ENCODE peak calls at places on chromosomes 1 and 21, in four cellular contexts. One of them, this sample, is unnamed.

GRCh38 chr21:34843562-34843961 is 174.8 kb downstream of the CLIC6 start:
- DNase-seq in left ventricle myocardium inferior: no peak
- DNase-seq in ovary: no peak
- DNase-seq in LoVo: no peak
- DNase-seq in this sample: no peak

GRCh38 chr1:201633297-201633696 is 94.4 kb downstream of the NAV1 start:
- DNase-seq in LoVo: no peak
- DNase-seq in left ventricle myocardium inferior: peak
- DNase-seq in ovary: no peak
- DNase-seq in this sample: no peak

GRCh38 chr1:58353168-58353567 is 193.4 kb downstream of the OMA1 start:
- DNase-seq in ovary: no peak
- DNase-seq in LoVo: no peak
- DNase-seq in left ventricle myocardium inferior: no peak
- DNase-seq in this sample: no peak

GRCh38 chr21:45468051-45468970 is 63.3 kb downstream of the COL18A1 start:
- DNase-seq in ovary: peak
- DNase-seq in LoVo: no peak
- DNase-seq in left ventricle myocardium inferior: peak
- DNase-seq in this sample: no peak

GRCh38 chr1:204591473-204592090 is 75.4 kb downstream of the MDM4 start:
- DNase-seq in ovary: no peak
- DNase-seq in LoVo: no peak
- DNase-seq in left ventricle myocardium inferior: no peak
- DNase-seq in this sample: no peak

GRCh38 chr1:81954388-81955023 is 153.8 kb downstream of the ADGRL2 start:
- DNase-seq in ovary: no peak
- DNase-seq in left ventricle myocardium inferior: no peak
- DNase-seq in LoVo: no peak
- DNase-seq in this sample: no peak

GRCh38 chr1:209733409-209734192 is 22.3 kb upstream of the TRAF3IP3 start:
- DNase-seq in ovary: no peak
- DNase-seq in left ventricle myocardium inferior: no peak
- DNase-seq in LoVo: no peak
- DNase-seq in this sample: no peak

GRCh38 chr1:44798481-44799365 is 1.5 kb upstream of the PLK3 start:
- DNase-seq in ovary: peak
- DNase-seq in left ventricle myocardium inferior: peak
- DNase-seq in LoVo: no peak
- DNase-seq in this sample: no peak

GRCh38 chr1:89928506-89928905 is 66.4 kb upstream of the ZNF326 start:
- DNase-seq in left ventricle myocardium inferior: no peak
- DNase-seq in ovary: no peak
- DNase-seq in LoVo: no peak
- DNase-seq in this sample: no peak

GRCh38 chr1:212062832-212063438 is 27.4 kb downstream of the DTL start:
- DNase-seq in ovary: no peak
- DNase-seq in left ventricle myocardium inferior: no peak
- DNase-seq in LoVo: peak
- DNase-seq in this sample: peak

GRCh38 chr1:10324627-10325026 is 74.2 kb upstream of the PGD start:
- DNase-seq in left ventricle myocardium inferior: no peak
- DNase-seq in LoVo: no peak
- DNase-seq in ovary: no peak
- DNase-seq in this sample: no peak

GRCh38 chr1:43934279-43934985 is 831 bp downstream of the ARTN start:
- DNase-seq in LoVo: peak
- DNase-seq in left ventricle myocardium inferior: peak
- DNase-seq in ovary: peak
- DNase-seq in this sample: peak

GRCh38 chr1:205444931-205445652 is 10.8 kb downstream of the BLACAT1 start:
- DNase-seq in ovary: no peak
- DNase-seq in left ventricle myocardium inferior: no peak
- DNase-seq in LoVo: no peak
- DNase-seq in this sample: no peak

GRCh38 chr1:53567458-53568250 is 108.5 kb downstream of the DMRTB1 start:
- DNase-seq in left ventricle myocardium inferior: no peak
- DNase-seq in LoVo: no peak
- DNase-seq in ovary: peak
- DNase-seq in this sample: no peak

GRCh38 chr1:6239950-6240768 is 3.8 kb upstream of the HES3 start:
- DNase-seq in left ventricle myocardium inferior: no peak
- DNase-seq in LoVo: no peak
- DNase-seq in ovary: no peak
- DNase-seq in this sample: peak

GRCh38 chr1:111882986-111883560 is 106.4 kb downstream of the KCND3 start:
- DNase-seq in ovary: no peak
- DNase-seq in left ventricle myocardium inferior: no peak
- DNase-seq in LoVo: no peak
- DNase-seq in this sample: no peak

This sample was measured in hepatocyte.